ENCODE peak calls at places on chromosomes 3 and 15, in ten cellular contexts. E is CD8-positive, alpha-beta memory T cell; X is activated CD8-positive, alpha-beta memory T cell treated with anti-CD3 and anti-CD28 coated beads, Interleukin-2, amount 50 U/mL, for 48 hours; H is HEK293T; G is cardiac fibroblast; P is effector CD4-positive, alpha-beta T cell; Q is NCI-H69; J is type B pancreatic cell; C is neural progenitor cell; Z is activated CD4-positive, alpha-beta T cell treated with anti-CD3 and anti-CD28 coated beads, Interleukin-2, amount 50 U/mL, for 1 hour. A is an unnamed sample.

GRCh38 chr3:27900316-27900715 is 178.2 kb upstream of the EOMES start:
- DNase-seq in E (no peak), X (no peak), H (no peak), G (no peak), P (no peak), Q (no peak), J (no peak), C (no peak), Z (no peak), A (no peak)

GRCh38 chr3:126523745-126524428 is at the start of gene CHST13:
- DNase-seq in E (no peak), X (no peak), H (peak), G (peak), P (no peak), Q (peak), J (no peak), C (peak), Z (no peak), A (no peak)

GRCh38 chr3:126259411-126260391 is 79.3 kb upstream of the ALDH1L1 start:
- DNase-seq in E (no peak), X (peak), H (peak), G (peak), P (no peak), Q (no peak), J (no peak), C (peak), Z (no peak), A (peak)

GRCh38 chr3:43296565-43296964 is 10.2 kb downstream of the SNRK start:
- DNase-seq in E (peak), X (no peak), H (no peak), G (peak), P (peak), Q (no peak), J (no peak), C (no peak), Z (peak), A (no peak)

GRCh38 chr15:73683624-73684536 is at the start of gene CD276:
- DNase-seq in E (no peak), X (peak), H (peak), G (peak), P (no peak), Q (peak), J (peak), C (peak), Z (no peak), A (peak)

GRCh38 chr15:82108489-82109078 is 62.8 kb upstream of the MEX3B start:
- DNase-seq in E (peak), X (peak), H (peak), G (peak), P (peak), Q (peak), J (no peak), C (peak), Z (peak), A (no peak)

GRCh38 chr15:65927545-65927944 is 58.3 kb downstream of the RAB11A start:
- DNase-seq in E (no peak), X (no peak), H (no peak), G (no peak), P (no peak), Q (no peak), J (no peak), C (no peak), Z (no peak), A (no peak)

GRCh38 chr3:132605374-132605792 is 8.3 kb downstream of the ACKR4 start:
- DNase-seq in E (no peak), X (no peak), H (no peak), G (peak), P (no peak), Q (no peak), J (no peak), C (no peak), Z (no peak), A (no peak)

GRCh38 chr15:86403914-86404583 is 324.4 kb downstream of the AGBL1 start:
- DNase-seq in E (no peak), X (no peak), H (no peak), G (no peak), P (no peak), Q (no peak), J (no peak), C (no peak), Z (no peak), A (no peak)